ENCODE peak calls at places on chromosomes 12 and 14, in nine cellular contexts. One of them, this sample, is unnamed.

GRCh38 chr12:113201187-113202177 is 16.0 kb downstream of the RITA1 start:
- DNase-seq in Daoy: no peak
- DNase-seq in type B pancreatic cell: no peak
- DNase-seq in upper lobe of left lung: no peak
- DNase-seq in activated CD8-positive, alpha-beta T cell treated with anti-CD3 and anti-CD28 coated beads for 36 hours: no peak
- DNase-seq in GM23338: no peak
- DNase-seq in thyroid gland: no peak
- DNase-seq in dorsolateral prefrontal cortex: no peak
- DNase-seq in heart left ventricle: no peak
- DNase-seq in this sample: no peak

GRCh38 chr12:18546399-18546798 is 191.4 kb downstream of the PLCZ1 start:
- DNase-seq in Daoy: no peak
- DNase-seq in type B pancreatic cell: no peak
- DNase-seq in upper lobe of left lung: no peak
- DNase-seq in activated CD8-positive, alpha-beta T cell treated with anti-CD3 and anti-CD28 coated beads for 36 hours: no peak
- DNase-seq in GM23338: no peak
- DNase-seq in thyroid gland: peak
- DNase-seq in dorsolateral prefrontal cortex: no peak
- DNase-seq in heart left ventricle: no peak
- DNase-seq in this sample: no peak

GRCh38 chr12:4664111-4664510 is 15.2 kb downstream of the NDUFA9 start:
- DNase-seq in Daoy: peak
- DNase-seq in type B pancreatic cell: no peak
- DNase-seq in upper lobe of left lung: no peak
- DNase-seq in activated CD8-positive, alpha-beta T cell treated with anti-CD3 and anti-CD28 coated beads for 36 hours: no peak
- DNase-seq in GM23338: no peak
- DNase-seq in thyroid gland: no peak
- DNase-seq in dorsolateral prefrontal cortex: no peak
- DNase-seq in heart left ventricle: no peak
- DNase-seq in this sample: no peak

GRCh38 chr14:94998702-94999101 is 158.6 kb downstream of the DICER1 start:
- DNase-seq in Daoy: no peak
- DNase-seq in type B pancreatic cell: no peak
- DNase-seq in upper lobe of left lung: no peak
- DNase-seq in activated CD8-positive, alpha-beta T cell treated with anti-CD3 and anti-CD28 coated beads for 36 hours: no peak
- DNase-seq in GM23338: peak
- DNase-seq in thyroid gland: no peak
- DNase-seq in dorsolateral prefrontal cortex: no peak
- DNase-seq in heart left ventricle: no peak
- DNase-seq in this sample: no peak

GRCh38 chr12:26246483-26247164 is 51.3 kb downstream of the SSPN start:
- DNase-seq in Daoy: no peak
- DNase-seq in type B pancreatic cell: no peak
- DNase-seq in upper lobe of left lung: peak
- DNase-seq in activated CD8-positive, alpha-beta T cell treated with anti-CD3 and anti-CD28 coated beads for 36 hours: no peak
- DNase-seq in GM23338: no peak
- DNase-seq in thyroid gland: peak
- DNase-seq in dorsolateral prefrontal cortex: no peak
- DNase-seq in heart left ventricle: no peak
- DNase-seq in this sample: no peak

GRCh38 chr12:27015730-27016076 is 1.5 kb upstream of the TM7SF3 start:
- DNase-seq in Daoy: no peak
- DNase-seq in type B pancreatic cell: no peak
- DNase-seq in upper lobe of left lung: no peak
- DNase-seq in activated CD8-positive, alpha-beta T cell treated with anti-CD3 and anti-CD28 coated beads for 36 hours: no peak
- DNase-seq in GM23338: peak
- DNase-seq in thyroid gland: no peak
- DNase-seq in dorsolateral prefrontal cortex: no peak
- DNase-seq in heart left ventricle: no peak
- DNase-seq in this sample: no peak

GRCh38 chr12:67559751-67560150 is 88.8 kb upstream of the DYRK2 start:
- DNase-seq in Daoy: no peak
- DNase-seq in type B pancreatic cell: no peak
- DNase-seq in upper lobe of left lung: no peak
- DNase-seq in activated CD8-positive, alpha-beta T cell treated with anti-CD3 and anti-CD28 coated beads for 36 hours: no peak
- DNase-seq in GM23338: no peak
- DNase-seq in thyroid gland: no peak
- DNase-seq in dorsolateral prefrontal cortex: no peak
- DNase-seq in heart left ventricle: no peak
- DNase-seq in this sample: no peak

GRCh38 chr12:21987786-21988185 is 46.6 kb upstream of the ABCC9 start:
- DNase-seq in Daoy: no peak
- DNase-seq in type B pancreatic cell: no peak
- DNase-seq in upper lobe of left lung: no peak
- DNase-seq in activated CD8-positive, alpha-beta T cell treated with anti-CD3 and anti-CD28 coated beads for 36 hours: no peak
- DNase-seq in GM23338: no peak
- DNase-seq in thyroid gland: no peak
- DNase-seq in dorsolateral prefrontal cortex: no peak
- DNase-seq in heart left ventricle: no peak
- DNase-seq in this sample: no peak

GRCh38 chr12:132610051-132610759 is at the start of gene LRCOL1:
- DNase-seq in Daoy: peak
- DNase-seq in type B pancreatic cell: no peak
- DNase-seq in upper lobe of left lung: no peak
- DNase-seq in activated CD8-positive, alpha-beta T cell treated with anti-CD3 and anti-CD28 coated beads for 36 hours: no peak
- DNase-seq in GM23338: no peak
- DNase-seq in thyroid gland: peak
- DNase-seq in dorsolateral prefrontal cortex: no peak
- DNase-seq in heart left ventricle: peak
- DNase-seq in this sample: no peak

GRCh38 chr12:121005346-121005815 is 10.9 kb downstream of the C12orf43 start:
- DNase-seq in Daoy: peak
- DNase-seq in type B pancreatic cell: no peak
- DNase-seq in upper lobe of left lung: peak
- DNase-seq in activated CD8-positive, alpha-beta T cell treated with anti-CD3 and anti-CD28 coated beads for 36 hours: peak
- DNase-seq in GM23338: peak
- DNase-seq in thyroid gland: no peak
- DNase-seq in dorsolateral prefrontal cortex: no peak
- DNase-seq in heart left ventricle: no peak
- DNase-seq in this sample: no peak

GRCh38 chr12:71045781-71046180 is 112.0 kb downstream of the TSPAN8 start:
- DNase-seq in Daoy: peak
- DNase-seq in type B pancreatic cell: no peak
- DNase-seq in upper lobe of left lung: no peak
- DNase-seq in activated CD8-positive, alpha-beta T cell treated with anti-CD3 and anti-CD28 coated beads for 36 hours: no peak
- DNase-seq in GM23338: no peak
- DNase-seq in thyroid gland: no peak
- DNase-seq in dorsolateral prefrontal cortex: no peak
- DNase-seq in heart left ventricle: no peak
- DNase-seq in this sample: no peak

GRCh38 chr12:80756875-80757274 is 40.2 kb downstream of the MYF5 start:
- DNase-seq in Daoy: no peak
- DNase-seq in type B pancreatic cell: no peak
- DNase-seq in upper lobe of left lung: no peak
- DNase-seq in activated CD8-positive, alpha-beta T cell treated with anti-CD3 and anti-CD28 coated beads for 36 hours: no peak
- DNase-seq in GM23338: no peak
- DNase-seq in thyroid gland: no peak
- DNase-seq in dorsolateral prefrontal cortex: no peak
- DNase-seq in heart left ventricle: no peak
- DNase-seq in this sample: no peak

GRCh38 chr12:116089080-116089479 is 188.4 kb downstream of the MED13L start:
- DNase-seq in Daoy: no peak
- DNase-seq in type B pancreatic cell: no peak
- DNase-seq in upper lobe of left lung: no peak
- DNase-seq in activated CD8-positive, alpha-beta T cell treated with anti-CD3 and anti-CD28 coated beads for 36 hours: no peak
- DNase-seq in GM23338: no peak
- DNase-seq in thyroid gland: no peak
- DNase-seq in dorsolateral prefrontal cortex: no peak
- DNase-seq in heart left ventricle: no peak
- DNase-seq in this sample: no peak

GRCh38 chr14:100304825-100305445 is 1.3 kb downstream of the SLC25A29 start:
- DNase-seq in Daoy: peak
- DNase-seq in type B pancreatic cell: no peak
- DNase-seq in upper lobe of left lung: peak
- DNase-seq in activated CD8-positive, alpha-beta T cell treated with anti-CD3 and anti-CD28 coated beads for 36 hours: peak
- DNase-seq in GM23338: peak
- DNase-seq in thyroid gland: peak
- DNase-seq in dorsolateral prefrontal cortex: no peak
- DNase-seq in heart left ventricle: no peak
- DNase-seq in this sample: no peak

GRCh38 chr14:64549805-64550538 is at the start of gene PPP1R36:
- DNase-seq in Daoy: peak
- DNase-seq in type B pancreatic cell: no peak
- DNase-seq in upper lobe of left lung: peak
- DNase-seq in activated CD8-positive, alpha-beta T cell treated with anti-CD3 and anti-CD28 coated beads for 36 hours: peak
- DNase-seq in GM23338: peak
- DNase-seq in thyroid gland: peak
- DNase-seq in dorsolateral prefrontal cortex: no peak
- DNase-seq in heart left ventricle: no peak
- DNase-seq in this sample: no peak

GRCh38 chr12:115374480-115375187 is 690.7 kb upstream of the TBX3 start:
- DNase-seq in Daoy: peak
- DNase-seq in type B pancreatic cell: no peak
- DNase-seq in upper lobe of left lung: no peak
- DNase-seq in activated CD8-positive, alpha-beta T cell treated with anti-CD3 and anti-CD28 coated beads for 36 hours: no peak
- DNase-seq in GM23338: no peak
- DNase-seq in thyroid gland: no peak
- DNase-seq in dorsolateral prefrontal cortex: no peak
- DNase-seq in heart left ventricle: no peak
- DNase-seq in this sample: no peak

GRCh38 chr12:122138181-122138580 is 35.8 kb downstream of the IL31 start:
- DNase-seq in Daoy: no peak
- DNase-seq in type B pancreatic cell: no peak
- DNase-seq in upper lobe of left lung: no peak
- DNase-seq in activated CD8-positive, alpha-beta T cell treated with anti-CD3 and anti-CD28 coated beads for 36 hours: no peak
- DNase-seq in GM23338: no peak
- DNase-seq in thyroid gland: peak
- DNase-seq in dorsolateral prefrontal cortex: no peak
- DNase-seq in heart left ventricle: no peak
- DNase-seq in this sample: no peak

GRCh38 chr14:51401272-51401671 is 161.2 kb downstream of the TMX1 start:
- DNase-seq in Daoy: no peak
- DNase-seq in type B pancreatic cell: no peak
- DNase-seq in upper lobe of left lung: no peak
- DNase-seq in activated CD8-positive, alpha-beta T cell treated with anti-CD3 and anti-CD28 coated beads for 36 hours: no peak
- DNase-seq in GM23338: no peak
- DNase-seq in thyroid gland: no peak
- DNase-seq in dorsolateral prefrontal cortex: no peak
- DNase-seq in heart left ventricle: no peak
- DNase-seq in this sample: no peak

GRCh38 chr12:1297639-1298038 is 296.7 kb downstream of the FBXL14 start:
- DNase-seq in Daoy: no peak
- DNase-seq in type B pancreatic cell: no peak
- DNase-seq in upper lobe of left lung: no peak
- DNase-seq in activated CD8-positive, alpha-beta T cell treated with anti-CD3 and anti-CD28 coated beads for 36 hours: no peak
- DNase-seq in GM23338: no peak
- DNase-seq in thyroid gland: peak
- DNase-seq in dorsolateral prefrontal cortex: no peak
- DNase-seq in heart left ventricle: no peak
- DNase-seq in this sample: no peak

GRCh38 chr12:30106204-30106603 is 322.5 kb upstream of the TMTC1 start:
- DNase-seq in Daoy: no peak
- DNase-seq in type B pancreatic cell: no peak
- DNase-seq in upper lobe of left lung: no peak
- DNase-seq in activated CD8-positive, alpha-beta T cell treated with anti-CD3 and anti-CD28 coated beads for 36 hours: no peak
- DNase-seq in GM23338: no peak
- DNase-seq in thyroid gland: no peak
- DNase-seq in dorsolateral prefrontal cortex: no peak
- DNase-seq in heart left ventricle: no peak
- DNase-seq in this sample: no peak

GRCh38 chr12:402127-402456 is 648 bp downstream of the CCDC77 start:
- DNase-seq in Daoy: peak
- DNase-seq in type B pancreatic cell: no peak
- DNase-seq in upper lobe of left lung: no peak
- DNase-seq in activated CD8-positive, alpha-beta T cell treated with anti-CD3 and anti-CD28 coated beads for 36 hours: peak
- DNase-seq in GM23338: peak
- DNase-seq in thyroid gland: no peak
- DNase-seq in dorsolateral prefrontal cortex: no peak
- DNase-seq in heart left ventricle: no peak
- DNase-seq in this sample: no peak

GRCh38 chr14:61153436-61153835 is 127.7 kb downstream of the TMEM30B start:
- DNase-seq in Daoy: peak
- DNase-seq in type B pancreatic cell: no peak
- DNase-seq in upper lobe of left lung: no peak
- DNase-seq in activated CD8-positive, alpha-beta T cell treated with anti-CD3 and anti-CD28 coated beads for 36 hours: no peak
- DNase-seq in GM23338: peak
- DNase-seq in thyroid gland: no peak
- DNase-seq in dorsolateral prefrontal cortex: no peak
- DNase-seq in heart left ventricle: no peak
- DNase-seq in this sample: no peak

GRCh38 chr14:106802413-106803364 is 1276.3 kb downstream of the TMEM121 start:
- DNase-seq in Daoy: peak
- DNase-seq in type B pancreatic cell: no peak
- DNase-seq in upper lobe of left lung: no peak
- DNase-seq in activated CD8-positive, alpha-beta T cell treated with anti-CD3 and anti-CD28 coated beads for 36 hours: peak
- DNase-seq in GM23338: no peak
- DNase-seq in thyroid gland: no peak
- DNase-seq in dorsolateral prefrontal cortex: no peak
- DNase-seq in heart left ventricle: no peak
- DNase-seq in this sample: no peak

GRCh38 chr12:125683748-125684381 is 618.6 kb downstream of the AACS start:
- DNase-seq in Daoy: peak
- DNase-seq in type B pancreatic cell: peak
- DNase-seq in upper lobe of left lung: peak
- DNase-seq in activated CD8-positive, alpha-beta T cell treated with anti-CD3 and anti-CD28 coated beads for 36 hours: peak
- DNase-seq in GM23338: peak
- DNase-seq in thyroid gland: peak
- DNase-seq in dorsolateral prefrontal cortex: no peak
- DNase-seq in heart left ventricle: no peak
- DNase-seq in this sample: peak

GRCh38 chr12:79455314-79455713 is 235.4 kb downstream of the PAWR start:
- DNase-seq in Daoy: no peak
- DNase-seq in type B pancreatic cell: no peak
- DNase-seq in upper lobe of left lung: no peak
- DNase-seq in activated CD8-positive, alpha-beta T cell treated with anti-CD3 and anti-CD28 coated beads for 36 hours: no peak
- DNase-seq in GM23338: no peak
- DNase-seq in thyroid gland: no peak
- DNase-seq in dorsolateral prefrontal cortex: no peak
- DNase-seq in heart left ventricle: no peak
- DNase-seq in this sample: no peak

GRCh38 chr12:79706156-79706555 is 15.4 kb upstream of the PAWR start:
- DNase-seq in Daoy: no peak
- DNase-seq in type B pancreatic cell: no peak
- DNase-seq in upper lobe of left lung: no peak
- DNase-seq in activated CD8-positive, alpha-beta T cell treated with anti-CD3 and anti-CD28 coated beads for 36 hours: no peak
- DNase-seq in GM23338: no peak
- DNase-seq in thyroid gland: no peak
- DNase-seq in dorsolateral prefrontal cortex: no peak
- DNase-seq in heart left ventricle: no peak
- DNase-seq in this sample: no peak

This sample was measured in substantia nigra.